ENCODE peak calls at places on chromosomes 13 and 19, in six cellular contexts. N, D, H, Y, R and M are unnamed samples.

GRCh38 chr19:4597975-4598671 is 38.6 kb upstream of the SEMA6B start:
- DNase-seq in N (peak), D (peak), H (peak), Y (no peak), R (peak), M (peak)

GRCh38 chr13:75279834-75280369 is 202.1 kb downstream of the TBC1D4 start:
- DNase-seq in N (no peak), D (no peak), H (no peak), Y (no peak), R (peak), M (no peak)

GRCh38 chr19:932647-933552 is 7.1 kb downstream of the ARID3A start:
- DNase-seq in N (peak), D (peak), H (peak), Y (peak), R (peak), M (peak)

GRCh38 chr19:50906217-50906616 is 5.0 kb downstream of the KLK4 start:
- DNase-seq in N (peak), D (no peak), H (peak), Y (no peak), R (peak), M (peak)

GRCh38 chr13:83503424-83503823 is 378.9 kb downstream of the SLITRK1 start:
- DNase-seq in N (peak), D (no peak), H (no peak), Y (no peak), R (no peak), M (no peak)

GRCh38 chr13:36608474-36608873 is 65.3 kb upstream of the SERTM1 start:
- DNase-seq in N (peak), D (no peak), H (no peak), Y (no peak), R (no peak), M (no peak)

GRCh38 chr13:97653741-97654140 is 219.8 kb downstream of the RAP2A start:
- DNase-seq in N (peak), D (no peak), H (no peak), Y (no peak), R (no peak), M (no peak)

GRCh38 chr13:29923554-29924481 is 73.4 kb upstream of the UBL3 start:
- DNase-seq in N (peak), D (peak), H (peak), Y (peak), R (peak), M (no peak)

GRCh38 chr19:44846455-44847143 is 502 bp downstream of the NECTIN2 start:
- DNase-seq in N (peak), D (peak), H (peak), Y (peak), R (peak), M (peak)

GRCh38 chr13:19601749-19602725 is 31.4 kb upstream of the MPHOSPH8 start:
- DNase-seq in N (peak), D (peak), H (peak), Y (no peak), R (peak), M (peak)

GRCh38 chr13:96817336-96817941 is 176.8 kb downstream of the OXGR1 start:
- DNase-seq in N (peak), D (no peak), H (no peak), Y (no peak), R (peak), M (no peak)

GRCh38 chr13:98173431-98173921 is 3.6 kb downstream of the RNF113B start:
- DNase-seq in N (peak), D (peak), H (peak), Y (no peak), R (no peak), M (no peak)

GRCh38 chr13:46097015-46097414 is 7.8 kb downstream of the CPB2 start:
- DNase-seq in N (no peak), D (no peak), H (no peak), Y (no peak), R (no peak), M (no peak)

GRCh38 chr19:56294557-56294956 is 20.1 kb downstream of the ZSCAN5A start:
- DNase-seq in N (no peak), D (no peak), H (no peak), Y (no peak), R (no peak), M (no peak)

GRCh38 chr13:51083706-51084105 is 27.4 kb downstream of the C13orf42 start:
- DNase-seq in N (no peak), D (no peak), H (no peak), Y (no peak), R (no peak), M (no peak)

GRCh38 chr13:28751210-28751935 is 32.6 kb upstream of the SLC46A3 start:
- DNase-seq in N (peak), D (no peak), H (no peak), Y (no peak), R (no peak), M (no peak)

GRCh38 chr13:97354808-97355207 is 79.2 kb upstream of the RAP2A start:
- DNase-seq in N (no peak), D (no peak), H (no peak), Y (no peak), R (no peak), M (no peak)

GRCh38 chr13:88623150-88623549 is 952.0 kb downstream of the SLITRK5 start:
- DNase-seq in N (no peak), D (no peak), H (no peak), Y (no peak), R (no peak), M (no peak)

GRCh38 chr13:37173214-37173613 is 67.8 kb upstream of the CSNK1A1L start:
- DNase-seq in N (peak), D (no peak), H (no peak), Y (no peak), R (no peak), M (no peak)

GRCh38 chr13:111318396-111318795 is 2.0 kb upstream of the TEX29 start:
- DNase-seq in N (no peak), D (no peak), H (no peak), Y (no peak), R (no peak), M (no peak)

GRCh38 chr13:24865158-24865557 is 101.2 kb downstream of the RNF17 start:
- DNase-seq in N (peak), D (no peak), H (no peak), Y (no peak), R (no peak), M (no peak)

GRCh38 chr13:76799696-76800095 is 86.5 kb downstream of the KCTD12 start:
- DNase-seq in N (peak), D (no peak), H (no peak), Y (no peak), R (no peak), M (no peak)

GRCh38 chr13:46401432-46401831 is 14.4 kb upstream of the RUBCNL start:
- DNase-seq in N (no peak), D (no peak), H (no peak), Y (no peak), R (no peak), M (no peak)

GRCh38 chr19:51690359-51691121 is 2.6 kb upstream of the SPACA6 start:
- DNase-seq in N (peak), D (peak), H (peak), Y (peak), R (peak), M (no peak)

GRCh38 chr13:98959299-98959698 is 18.6 kb downstream of the DOCK9 start:
- DNase-seq in N (no peak), D (no peak), H (peak), Y (no peak), R (peak), M (no peak)

GRCh38 chr13:111302045-111302722 is 18.3 kb upstream of the TEX29 start:
- DNase-seq in N (no peak), D (no peak), H (no peak), Y (no peak), R (no peak), M (no peak)

GRCh38 chr13:49373699-49374098 is 70.2 kb downstream of the CAB39L start:
- DNase-seq in N (peak), D (no peak), H (no peak), Y (no peak), R (no peak), M (no peak)

GRCh38 chr13:76293346-76293745 is 592.9 kb downstream of the KCTD12 start:
- DNase-seq in N (peak), D (no peak), H (no peak), Y (no peak), R (no peak), M (no peak)

GRCh38 chr13:98892077-98892476 is 85.8 kb downstream of the DOCK9 start:
- DNase-seq in N (no peak), D (no peak), H (no peak), Y (no peak), R (no peak), M (no peak)

GRCh38 chr19:17160908-17161307 is 54.2 kb upstream of the USE1 start:
- DNase-seq in N (no peak), D (no peak), H (no peak), Y (no peak), R (no peak), M (no peak)

DNA sequence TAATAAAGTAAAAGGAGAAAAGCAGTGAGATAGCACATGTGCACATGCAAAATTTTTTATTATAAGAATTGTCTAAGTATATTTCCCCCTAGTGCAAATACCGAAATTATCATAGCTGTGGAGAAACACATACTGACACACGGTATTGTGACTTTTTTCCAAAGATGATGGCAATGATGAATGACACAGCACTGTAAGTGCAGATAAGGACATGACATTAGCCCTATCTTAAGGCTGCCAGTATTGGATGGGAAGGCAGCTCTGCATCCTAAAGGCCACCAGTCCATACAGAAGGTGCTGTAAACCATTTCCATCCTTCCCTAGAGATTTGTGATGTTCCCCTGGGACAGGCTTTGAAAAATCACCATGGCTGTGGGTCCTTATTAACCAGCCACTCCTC is 11.5 kb upstream of the MICU2 start:
- DNase-seq in N (no peak), D (no peak), H (no peak), Y (no peak), R (no peak), M (no peak)
- TF ChIP-seq CTCF in N (no peak), D (no peak), H (no peak), Y (no peak), R (no peak), M (no peak)

GRCh38 chr19:3220576-3220975 is 3.9 kb upstream of the CELF5 start:
- DNase-seq in N (no peak), D (no peak), H (no peak), Y (no peak), R (no peak), M (no peak)

GRCh38 chr19:3227054-3227626 is 2.7 kb downstream of the CELF5 start:
- DNase-seq in N (no peak), D (no peak), H (no peak), Y (no peak), R (no peak), M (no peak)

GRCh38 chr19:3222709-3223108 is 1.8 kb upstream of the CELF5 start:
- DNase-seq in N (no peak), D (no peak), H (no peak), Y (no peak), R (no peak), M (no peak)

GRCh38 chr19:3225677-3226093 is 1.2 kb downstream of the CELF5 start:
- DNase-seq in N (no peak), D (no peak), H (no peak), Y (no peak), R (no peak), M (no peak)

DNA sequence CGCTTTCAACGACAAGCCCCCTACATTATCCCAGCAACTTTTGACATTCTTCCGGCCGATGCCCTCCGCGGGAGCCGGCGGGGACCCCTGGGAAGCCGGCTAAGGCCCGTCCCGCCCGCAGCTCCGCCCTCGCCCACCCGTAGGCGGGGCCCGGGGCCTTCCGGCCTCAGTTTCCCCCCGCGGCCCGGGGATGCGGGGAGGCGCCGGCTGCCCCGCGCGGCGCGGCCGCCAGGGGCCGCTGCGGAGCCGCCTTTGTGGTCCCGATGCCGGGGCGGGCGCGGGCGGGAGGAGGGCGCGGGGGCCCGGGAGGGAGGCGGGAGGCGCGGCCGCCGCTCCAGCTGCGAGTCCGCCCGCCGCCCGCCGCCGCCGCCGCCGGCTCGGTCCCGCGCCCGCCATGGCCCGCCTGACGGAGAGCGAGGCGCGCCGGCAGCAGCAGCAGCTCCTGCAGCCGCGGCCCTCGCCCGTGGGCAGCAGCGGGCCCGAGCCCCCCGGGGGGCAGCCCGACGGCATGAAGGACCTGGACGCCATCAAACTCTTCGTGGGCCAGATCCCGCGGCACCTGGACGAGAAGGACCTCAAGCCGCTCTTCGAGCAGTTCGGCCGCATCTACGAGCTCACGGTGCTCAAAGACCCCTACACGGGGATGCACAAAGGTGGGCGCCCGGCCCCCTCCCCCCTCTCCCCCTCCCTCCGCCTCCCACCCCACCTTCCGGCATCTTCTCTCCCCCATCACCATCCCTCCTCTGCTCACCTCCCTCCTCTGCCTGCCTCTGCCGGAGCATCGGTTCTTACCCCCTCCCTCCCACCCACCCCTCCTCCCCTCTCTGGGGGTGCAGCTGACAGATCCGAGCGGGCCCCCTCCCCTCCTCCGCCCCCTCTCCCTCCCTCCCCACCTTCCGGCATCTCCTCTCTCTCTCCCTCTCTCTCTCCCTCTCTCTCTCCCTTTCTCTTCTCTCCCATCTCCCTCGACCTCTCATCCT is at the start of gene CELF5:
- DNase-seq in N (peak), D (peak), H (peak), Y (no peak), R (peak), M (peak)
- TF ChIP-seq CTCF in N (no peak), D (peak), H (peak), Y (peak), R (peak), M (peak)

DNA sequence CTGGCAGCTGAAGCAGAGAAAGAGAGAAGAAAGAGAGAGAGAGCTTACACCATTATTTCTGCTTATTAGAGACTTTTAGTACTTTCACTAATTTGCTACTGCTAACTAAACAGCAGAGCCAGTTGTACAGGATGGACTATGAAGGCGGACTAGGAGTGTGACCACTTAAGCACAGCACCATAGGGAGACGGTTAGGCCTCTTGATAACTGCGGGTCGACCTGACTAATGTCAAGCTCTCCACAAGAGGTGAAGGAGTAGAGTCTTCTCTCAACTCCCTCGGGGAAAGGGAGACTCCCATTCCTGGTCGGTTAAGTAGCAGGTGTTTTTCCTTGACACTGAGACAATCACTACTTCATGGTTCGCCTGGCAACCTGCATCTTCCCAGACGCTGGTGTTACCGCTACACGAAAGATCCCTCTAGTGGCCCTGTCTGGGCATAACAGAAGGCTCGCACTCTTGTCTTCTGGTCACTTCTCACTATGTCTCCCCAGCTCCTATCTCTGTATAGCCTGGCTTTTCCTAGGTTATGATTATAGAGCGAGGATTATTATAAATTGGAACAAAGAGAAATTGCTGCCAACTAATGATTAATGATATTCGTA is 5.3 kb upstream of the PSG7 start:
- DNase-seq in N (no peak), D (no peak), H (no peak), Y (no peak), R (peak), M (no peak)
- TF ChIP-seq CTCF in N (peak), D (peak), H (peak), Y (peak), R (no peak), M (no peak)

DNA sequence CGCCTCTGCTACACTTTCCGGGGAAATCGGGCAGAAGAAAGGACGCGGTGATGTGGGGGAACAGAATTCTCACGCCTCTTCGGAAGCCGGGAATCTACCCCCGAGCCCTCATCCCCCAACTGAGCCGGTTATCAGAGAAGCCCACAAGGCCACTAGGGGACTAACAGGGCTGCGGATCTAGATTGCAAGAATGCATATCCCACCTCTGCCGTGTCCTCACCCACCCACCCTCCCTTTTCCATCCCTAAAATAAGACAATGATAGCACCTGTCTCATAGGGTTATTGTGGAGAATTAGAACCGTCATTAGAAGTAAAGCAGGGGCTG is 1.1 kb downstream of the IGFLR1 start:
- DNase-seq in N (no peak), D (no peak), H (no peak), Y (no peak), R (no peak), M (no peak)
- TF ChIP-seq CTCF in N (no peak), D (no peak), H (no peak), Y (no peak), R (no peak), M (peak)

DNA sequence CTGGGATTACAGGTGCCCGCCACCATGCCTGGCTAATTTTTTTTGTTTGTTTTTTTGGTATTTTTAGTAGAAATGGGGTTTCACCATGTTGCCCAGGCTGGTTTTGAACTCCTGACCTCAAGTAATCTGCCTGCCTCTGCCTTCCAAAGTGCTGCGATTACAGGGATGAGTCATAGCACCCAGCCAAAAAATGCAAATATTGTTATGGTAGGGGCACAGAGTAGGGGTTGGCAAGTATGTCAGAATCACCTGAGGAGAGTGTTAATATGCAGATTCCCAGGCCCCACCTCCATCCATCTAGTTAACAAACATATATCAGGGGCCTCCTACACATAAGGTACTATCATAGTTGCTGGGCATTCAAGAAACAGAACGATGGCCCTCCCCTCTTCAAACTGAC is 44.7 kb downstream of the VAV1 start:
- DNase-seq in N (no peak), D (no peak), H (no peak), Y (no peak), R (no peak), M (no peak)
- TF ChIP-seq CTCF in N (no peak), D (no peak), H (no peak), Y (no peak), R (no peak), M (no peak)

DNA sequence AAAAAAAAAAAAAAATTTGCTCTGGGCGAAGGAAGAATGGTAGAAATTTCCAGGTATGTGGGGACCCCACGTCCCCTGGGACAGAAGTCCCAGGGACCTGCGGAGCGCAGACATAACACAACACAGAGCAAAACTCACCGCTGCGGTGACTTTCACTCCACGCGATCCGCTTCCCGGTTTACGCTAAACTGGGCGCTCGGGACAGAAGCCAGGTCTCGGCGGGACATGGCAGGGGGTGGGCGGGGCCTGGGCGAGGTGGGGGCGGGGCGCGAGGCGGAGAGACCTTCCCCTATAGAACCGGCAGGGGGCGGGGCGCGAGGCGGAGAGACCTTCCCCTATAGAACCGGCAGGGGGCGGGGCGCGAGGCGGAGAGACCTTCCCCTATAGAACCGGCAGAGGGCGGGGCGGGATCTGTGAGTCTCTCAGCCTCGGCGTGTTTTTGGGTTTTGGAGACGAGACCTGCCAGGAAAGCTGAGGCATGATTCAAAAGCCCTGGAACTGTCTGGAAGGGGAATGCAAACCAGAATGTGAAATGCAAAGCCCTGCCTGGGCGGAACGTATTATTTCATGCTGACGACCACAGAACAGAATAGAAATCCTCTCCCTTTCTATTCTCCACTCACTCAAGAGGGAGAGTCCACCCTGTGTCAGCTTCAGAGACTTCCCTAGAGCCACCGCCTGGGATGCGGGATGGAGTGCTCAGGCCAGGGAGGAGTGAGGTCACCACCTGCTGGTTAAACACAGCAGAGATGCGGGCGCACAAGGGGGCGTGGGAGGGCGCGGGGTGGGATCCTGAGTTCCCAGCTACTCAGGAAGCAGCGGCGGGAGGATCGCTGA is 20.2 kb upstream of the ERVV-1 start:
- DNase-seq in N (peak), D (peak), H (peak), Y (peak), R (peak), M (peak)
- TF ChIP-seq CTCF in N (peak), D (peak), H (peak), Y (peak), R (no peak), M (peak)